ENCODE peak calls at places on chromosomes 5 and 9, in eight cellular contexts. I is WTC11; A is NCI-H1694; J is posterior vena cava; G is naive thymus-derived CD4-positive, alpha-beta T cell; D is stimulated activated naive CD4-positive, alpha-beta T cell; M is effector memory CD8-positive, alpha-beta T cell; N is stimulated activated CD4-positive, alpha-beta T cell treated with anti-CD3 and anti-CD28 coated beads, Interleukin-2, amount 100 ng/mL, for 24 hours. O is an unnamed sample.

GRCh38 chr9:90939367-90939766 is 137.7 kb downstream of the SYK start:
- DNase-seq in I (no peak), A (no peak), J (no peak), G (no peak), D (no peak), M (no peak), N (no peak), O (no peak)

GRCh38 chr5:68255305-68256130 is 40.0 kb downstream of the PIK3R1 start:
- DNase-seq in I (no peak), A (no peak), J (no peak), G (peak), D (peak), M (no peak), N (no peak), O (peak)

GRCh38 chr5:7770436-7770835 is 80.5 kb downstream of the CFAP90 start:
- DNase-seq in I (no peak), A (no peak), J (no peak), G (no peak), D (no peak), M (no peak), N (no peak), O (no peak)

GRCh38 chr9:92159058-92159457 is 43.8 kb upstream of the SPTLC1 start:
- DNase-seq in I (no peak), A (no peak), J (no peak), G (no peak), D (no peak), M (no peak), N (no peak), O (no peak)

GRCh38 chr9:2570615-2571479 is 50.7 kb upstream of the VLDLR start:
- DNase-seq in I (no peak), A (no peak), J (peak), G (no peak), D (no peak), M (peak), N (no peak), O (no peak)

GRCh38 chr5:38541174-38541724 is 15.2 kb downstream of the LIFR start:
- DNase-seq in I (no peak), A (no peak), J (no peak), G (no peak), D (no peak), M (no peak), N (no peak), O (no peak)

GRCh38 chr9:113919422-113919821 is 43.3 kb downstream of the ZNF618 start:
- DNase-seq in I (no peak), A (no peak), J (no peak), G (no peak), D (no peak), M (no peak), N (no peak), O (no peak)

GRCh38 chr5:62284946-62285891 is 20.8 kb upstream of the KIF2A start:
- DNase-seq in I (no peak), A (no peak), J (no peak), G (no peak), D (no peak), M (no peak), N (peak), O (peak)

GRCh38 chr5:86463339-86463738 is 154.4 kb upstream of the COX7C start:
- DNase-seq in I (peak), A (no peak), J (no peak), G (no peak), D (no peak), M (no peak), N (no peak), O (no peak)

GRCh38 chr5:43514471-43514815 is 505 bp downstream of the C5orf34 start:
- DNase-seq in I (no peak), A (no peak), J (no peak), G (no peak), D (no peak), M (no peak), N (peak), O (no peak)

GRCh38 chr9:130341839-130342713 is 76.5 kb downstream of the HMCN2 start:
- DNase-seq in I (no peak), A (no peak), J (no peak), G (no peak), D (no peak), M (no peak), N (no peak), O (no peak)

GRCh38 chr5:74231697-74232096 is 408.8 kb downstream of the ENC1 start:
- DNase-seq in I (no peak), A (no peak), J (no peak), G (no peak), D (no peak), M (no peak), N (no peak), O (no peak)

GRCh38 chr5:55600536-55601208 is 65.9 kb upstream of the PLPP1 start:
- DNase-seq in I (no peak), A (no peak), J (no peak), G (peak), D (peak), M (no peak), N (no peak), O (no peak)